ENCODE peak calls at places on chromosomes 7 and 10, in five cellular contexts. One of them, this sample, is unnamed. For H3K4me1, the result is how much of the 10 kb centered on the place peaks cover.

GRCh38 chr10:122054046-122055025 is 65.4 kb downstream of the TACC2 start:
- DNase-seq in tibial artery: peak
- DNase-seq in GM12878: no peak
- DNase-seq in Peyer's patch: peak
- DNase-seq in colonic mucosa: peak
- DNase-seq in this sample: peak

GRCh38 chr7:134366481-134366880 is 49.8 kb upstream of the SLC35B4 start:
- DNase-seq in tibial artery: no peak
- DNase-seq in GM12878: no peak
- DNase-seq in Peyer's patch: no peak
- DNase-seq in colonic mucosa: no peak
- DNase-seq in this sample: no peak

GRCh38 chr10:75032119-75032518 is 79.3 kb upstream of the SAMD8 start:
- DNase-seq in tibial artery: no peak
- DNase-seq in GM12878: no peak
- DNase-seq in Peyer's patch: no peak
- DNase-seq in colonic mucosa: no peak
- DNase-seq in this sample: no peak

GRCh38 chr7:151346180-151346769 is 4.7 kb downstream of the NUB1 start:
- DNase-seq in tibial artery: no peak
- DNase-seq in GM12878: no peak
- DNase-seq in Peyer's patch: peak
- DNase-seq in colonic mucosa: peak
- DNase-seq in this sample: no peak

GRCh38 chr10:667096-667495 is 22.4 kb downstream of the DIP2C start:
- DNase-seq in tibial artery: peak
- DNase-seq in GM12878: no peak
- DNase-seq in Peyer's patch: no peak
- DNase-seq in colonic mucosa: no peak
- DNase-seq in this sample: peak

GRCh38 chr10:42836096-42836495 is 53.5 kb downstream of the BMS1 start:
- DNase-seq in tibial artery: no peak
- DNase-seq in GM12878: no peak
- DNase-seq in Peyer's patch: no peak
- DNase-seq in colonic mucosa: no peak
- DNase-seq in this sample: peak

GRCh38 chr10:110522365-110522988 is 24.8 kb downstream of the DUSP5 start:
- DNase-seq in tibial artery: no peak
- DNase-seq in GM12878: no peak
- DNase-seq in Peyer's patch: peak
- DNase-seq in colonic mucosa: no peak
- DNase-seq in this sample: no peak

GRCh38 chr10:76150139-76150885 is 718.9 kb downstream of the LRMDA start:
- DNase-seq in tibial artery: no peak
- DNase-seq in GM12878: no peak
- DNase-seq in Peyer's patch: no peak
- DNase-seq in colonic mucosa: no peak
- DNase-seq in this sample: peak

GRCh38 chr10:46555366-46555712 is 1.1 kb downstream of the GPRIN2 start:
- DNase-seq in tibial artery: no peak
- DNase-seq in GM12878: no peak
- DNase-seq in Peyer's patch: no peak
- DNase-seq in colonic mucosa: peak
- DNase-seq in this sample: peak

GRCh38 chr10:44963772-44964633 is 4.4 kb downstream of the RASSF4 start:
- DNase-seq in tibial artery: peak
- DNase-seq in GM12878: no peak
- DNase-seq in Peyer's patch: peak
- DNase-seq in colonic mucosa: peak
- DNase-seq in this sample: no peak

GRCh38 chr7:90246184-90246583 is 1.2 kb downstream of the CFAP69 start:
- DNase-seq in tibial artery: peak
- DNase-seq in GM12878: no peak
- DNase-seq in Peyer's patch: no peak
- DNase-seq in colonic mucosa: no peak
- DNase-seq in this sample: peak

GRCh38 chr10:50152792-50153272 is 85.1 kb downstream of the WASHC2A start:
- DNase-seq in tibial artery: no peak
- DNase-seq in GM12878: no peak
- DNase-seq in Peyer's patch: peak
- DNase-seq in colonic mucosa: peak
- DNase-seq in this sample: peak

GRCh38 chr7:155815332-155816191 is 3.3 kb upstream of the SHH start:
- DNase-seq in tibial artery: no peak
- DNase-seq in GM12878: no peak
- DNase-seq in Peyer's patch: peak
- DNase-seq in colonic mucosa: peak
- DNase-seq in this sample: peak

GRCh38 chr7:44559485-44559884 is 14.2 kb downstream of the DDX56 start:
- DNase-seq in tibial artery: no peak
- DNase-seq in GM12878: no peak
- DNase-seq in Peyer's patch: no peak
- DNase-seq in colonic mucosa: no peak
- DNase-seq in this sample: peak

GRCh38 chr10:22335204-22335956 is 9.9 kb upstream of the SPAG6 start:
- DNase-seq in tibial artery: peak
- DNase-seq in GM12878: no peak
- DNase-seq in Peyer's patch: peak
- DNase-seq in colonic mucosa: peak
- DNase-seq in this sample: peak

GRCh38 chr7:19390795-19391194 is 245.6 kb upstream of the FERD3L start:
- DNase-seq in tibial artery: no peak
- DNase-seq in GM12878: no peak
- DNase-seq in Peyer's patch: no peak
- DNase-seq in colonic mucosa: no peak
- DNase-seq in this sample: no peak

GRCh38 chr7:4702961-4703512 is 20.9 kb downstream of the FOXK1 start:
- DNase-seq in tibial artery: peak
- DNase-seq in GM12878: no peak
- DNase-seq in Peyer's patch: no peak
- DNase-seq in colonic mucosa: no peak
- DNase-seq in this sample: peak

GRCh38 chr10:69327463-69328345 is 49.4 kb downstream of the HK1 start:
- DNase-seq in tibial artery: peak
- DNase-seq in GM12878: no peak
- DNase-seq in Peyer's patch: peak
- DNase-seq in colonic mucosa: peak
- DNase-seq in this sample: peak

GRCh38 chr10:80484243-80484642 is 30.1 kb downstream of the TSPAN14 start:
- DNase-seq in tibial artery: no peak
- DNase-seq in GM12878: no peak
- DNase-seq in Peyer's patch: peak
- DNase-seq in colonic mucosa: no peak
- DNase-seq in this sample: no peak

GRCh38 chr10:103894454-103894853 is 23.5 kb downstream of the STN1 start:
- DNase-seq in tibial artery: no peak
- DNase-seq in GM12878: no peak
- DNase-seq in Peyer's patch: no peak
- DNase-seq in colonic mucosa: peak
- DNase-seq in this sample: no peak

GRCh38 chr7:52955522-52955921 is 79.9 kb upstream of the POM121L12 start:
- DNase-seq in tibial artery: no peak
- DNase-seq in GM12878: no peak
- DNase-seq in Peyer's patch: no peak
- DNase-seq in colonic mucosa: no peak
- DNase-seq in this sample: no peak

GRCh38 chr10:73850205-73850604 is 24.1 kb downstream of the CAMK2G start:
- DNase-seq in tibial artery: peak
- DNase-seq in GM12878: no peak
- DNase-seq in Peyer's patch: no peak
- DNase-seq in colonic mucosa: no peak
- DNase-seq in this sample: no peak

GRCh38 chr10:73848821-73849489 is 25.4 kb downstream of the CAMK2G start:
- DNase-seq in tibial artery: peak
- DNase-seq in GM12878: peak
- DNase-seq in Peyer's patch: peak
- DNase-seq in colonic mucosa: peak
- DNase-seq in this sample: peak

GRCh38 chr10:73853196-73853595 is 21.2 kb downstream of the CAMK2G start:
- DNase-seq in tibial artery: no peak
- DNase-seq in GM12878: no peak
- DNase-seq in Peyer's patch: no peak
- DNase-seq in colonic mucosa: no peak
- DNase-seq in this sample: no peak

GRCh38 chr10:73854310-73854709 is 20.0 kb downstream of the CAMK2G start:
- DNase-seq in tibial artery: no peak
- DNase-seq in GM12878: no peak
- DNase-seq in Peyer's patch: peak
- DNase-seq in colonic mucosa: peak
- DNase-seq in this sample: no peak

DNA sequence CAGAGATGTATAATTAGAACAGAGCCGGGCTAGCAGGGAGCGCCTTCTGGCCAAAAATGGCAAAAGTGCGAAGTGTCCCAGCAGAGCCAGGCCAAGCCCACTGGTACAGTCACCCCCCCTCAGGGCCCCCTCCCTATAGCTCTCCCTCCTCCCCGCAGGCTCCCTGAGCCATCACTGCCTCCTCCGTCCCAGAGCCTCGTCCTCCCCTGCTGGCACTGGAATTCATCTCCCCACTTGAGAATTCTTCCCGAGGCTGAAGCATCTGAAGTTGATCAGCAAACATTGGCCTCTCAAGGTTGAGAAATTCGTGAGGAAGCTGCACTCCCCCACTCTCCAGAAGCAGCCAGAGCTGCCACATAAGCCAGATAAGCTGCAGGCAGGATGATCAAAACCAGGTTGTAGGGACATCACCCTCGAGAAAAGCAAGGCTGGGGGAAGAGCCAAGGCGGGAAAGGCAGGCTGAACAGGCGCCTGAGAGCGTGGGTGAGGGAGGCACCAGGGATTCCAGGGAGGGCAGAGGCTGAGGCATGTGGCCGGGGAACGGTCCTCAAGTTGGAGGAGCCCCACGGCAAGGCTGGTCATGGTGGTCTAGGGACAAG is 23.4 kb downstream of the CAMK2G start:
- DNase-seq in tibial artery: peak
- DNase-seq in GM12878: no peak
- DNase-seq in Peyer's patch: no peak
- DNase-seq in colonic mucosa: no peak
- DNase-seq in this sample: peak
- H3K4me1 ChIP-seq in tibial artery: half or more
- H3K4me1 ChIP-seq in GM12878: under half
- H3K4me1 ChIP-seq in Peyer's patch: under half
- H3K4me1 ChIP-seq in colonic mucosa: under half
- H3K4me1 ChIP-seq in this sample: under half

GRCh38 chr10:102588875-102589274 is 55.4 kb upstream of the TRIM8 start:
- DNase-seq in tibial artery: no peak
- DNase-seq in GM12878: no peak
- DNase-seq in Peyer's patch: no peak
- DNase-seq in colonic mucosa: no peak
- DNase-seq in this sample: no peak

GRCh38 chr10:102581401-102581800 is 62.9 kb upstream of the TRIM8 start:
- DNase-seq in tibial artery: no peak
- DNase-seq in GM12878: no peak
- DNase-seq in Peyer's patch: no peak
- DNase-seq in colonic mucosa: no peak
- DNase-seq in this sample: no peak

GRCh38 chr10:102583435-102584417 is 60.6 kb upstream of the TRIM8 start:
- DNase-seq in tibial artery: peak
- DNase-seq in GM12878: peak
- DNase-seq in Peyer's patch: peak
- DNase-seq in colonic mucosa: peak
- DNase-seq in this sample: peak

GRCh38 chr10:102582181-102582580 is 62.1 kb upstream of the TRIM8 start:
- DNase-seq in tibial artery: no peak
- DNase-seq in GM12878: no peak
- DNase-seq in Peyer's patch: no peak
- DNase-seq in colonic mucosa: no peak
- DNase-seq in this sample: no peak

GRCh38 chr10:102586858-102587257 is 57.4 kb upstream of the TRIM8 start:
- DNase-seq in tibial artery: no peak
- DNase-seq in GM12878: no peak
- DNase-seq in Peyer's patch: no peak
- DNase-seq in colonic mucosa: no peak
- DNase-seq in this sample: no peak
- TF ChIP-seq CTCF in tibial artery: no peak
- TF ChIP-seq CTCF in GM12878: no peak
- TF ChIP-seq CTCF in Peyer's patch: no peak
- TF ChIP-seq CTCF in colonic mucosa: no peak
- TF ChIP-seq CTCF in this sample: no peak

DNA sequence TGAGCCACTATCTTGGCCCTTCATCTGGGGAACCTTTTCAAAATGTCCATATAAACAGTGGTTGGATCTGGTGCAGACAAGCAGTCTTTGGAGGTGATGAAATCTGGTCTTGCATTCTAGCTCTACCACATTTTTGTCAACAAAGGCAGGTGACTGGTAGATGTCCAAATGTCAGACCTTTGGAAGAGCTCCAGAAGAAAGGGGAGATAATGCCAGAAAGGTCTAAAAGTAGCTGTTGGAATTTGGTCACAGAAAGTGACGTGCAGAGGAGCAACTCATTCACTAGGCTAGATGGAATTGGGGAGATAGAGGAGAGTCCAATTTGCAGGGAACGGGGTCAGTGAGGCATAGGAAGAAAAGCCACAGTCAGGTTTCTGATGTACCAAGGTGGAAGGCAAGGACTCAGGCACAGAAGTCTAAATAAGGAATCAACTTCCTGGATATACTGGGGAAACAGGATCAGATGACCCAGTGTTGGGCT is 36.4 kb upstream of the WAC start:
- DNase-seq in tibial artery: no peak
- DNase-seq in GM12878: no peak
- DNase-seq in Peyer's patch: no peak
- DNase-seq in colonic mucosa: no peak
- DNase-seq in this sample: no peak
- H3K4me1 ChIP-seq in tibial artery: under half
- H3K4me1 ChIP-seq in GM12878: under half
- H3K4me1 ChIP-seq in Peyer's patch: under half
- H3K4me1 ChIP-seq in colonic mucosa: under half
- H3K4me1 ChIP-seq in this sample: under half

GRCh38 chr7:30141405-30142045 is 6.7 kb downstream of the MTURN start:
- DNase-seq in tibial artery: no peak
- DNase-seq in GM12878: no peak
- DNase-seq in Peyer's patch: no peak
- DNase-seq in colonic mucosa: no peak
- DNase-seq in this sample: no peak

GRCh38 chr7:30143748-30144251 is 9.0 kb downstream of the MTURN start:
- DNase-seq in tibial artery: no peak
- DNase-seq in GM12878: no peak
- DNase-seq in Peyer's patch: no peak
- DNase-seq in colonic mucosa: no peak
- DNase-seq in this sample: no peak

GRCh38 chr7:30142710-30143109 is 7.9 kb downstream of the MTURN start:
- DNase-seq in tibial artery: peak
- DNase-seq in GM12878: no peak
- DNase-seq in Peyer's patch: no peak
- DNase-seq in colonic mucosa: peak
- DNase-seq in this sample: no peak

GRCh38 chr7:30139836-30140384 is 5.1 kb downstream of the MTURN start:
- DNase-seq in tibial artery: no peak
- DNase-seq in GM12878: no peak
- DNase-seq in Peyer's patch: no peak
- DNase-seq in colonic mucosa: no peak
- DNase-seq in this sample: no peak

GRCh38 chr7:30140456-30140855 is 5.7 kb downstream of the MTURN start:
- DNase-seq in tibial artery: no peak
- DNase-seq in GM12878: no peak
- DNase-seq in Peyer's patch: no peak
- DNase-seq in colonic mucosa: no peak
- DNase-seq in this sample: no peak
- TF ChIP-seq CTCF in tibial artery: no peak
- TF ChIP-seq CTCF in GM12878: no peak
- TF ChIP-seq CTCF in Peyer's patch: no peak
- TF ChIP-seq CTCF in colonic mucosa: no peak
- TF ChIP-seq CTCF in this sample: no peak

This sample was measured in endodermal cell.